ENCODE peak calls at places on chromosomes 3 and 15, in four cellular contexts. D, A, K and Y are unnamed samples.

GRCh38 chr15:96418146-96418545 is 87.6 kb downstream of the NR2F2 start:
- DNase-seq in D (no peak), K (no peak), A (no peak), Y (no peak)

GRCh38 chr3:118945834-118946233 is 88.8 kb downstream of the IGSF11 start:
- DNase-seq in A (no peak), K (no peak), D (no peak), Y (no peak)

GRCh38 chr15:29424118-29424517 is 154.5 kb upstream of the NSMCE3 start:
- DNase-seq in D (no peak), A (no peak), K (peak), Y (peak)

GRCh38 chr3:172869356-172869755 is 118.8 kb downstream of the ECT2 start:
- DNase-seq in A (no peak), D (peak), K (no peak), Y (no peak)

GRCh38 chr15:86125775-86126174 is 46.1 kb downstream of the AGBL1 start:
- DNase-seq in A (no peak), D (no peak), K (no peak), Y (no peak)

GRCh38 chr15:100043069-100043641 is 298.6 kb downstream of the ADAMTS17 start:
- DNase-seq in K (no peak), A (no peak), D (peak), Y (peak)

GRCh38 chr3:195073866-195074860 is 196.8 kb downstream of the XXYLT1 start:
- DNase-seq in D (no peak), A (no peak), K (no peak), Y (no peak)

GRCh38 chr15:26891448-26891881 is 24.6 kb downstream of the GABRA5 start:
- DNase-seq in A (peak), D (peak), K (peak), Y (peak)

GRCh38 chr3:14363379-14363778 is 39.0 kb upstream of the SLC6A6 start:
- DNase-seq in A (no peak), K (no peak), D (no peak), Y (no peak)

GRCh38 chr15:66802087-66803001 is 100.3 kb downstream of the SMAD6 start:
- DNase-seq in K (no peak), D (peak), A (no peak), Y (no peak)

GRCh38 chr3:182713743-182714517 is 79.4 kb upstream of the ATP11B start:
- DNase-seq in D (peak), A (no peak), K (no peak), Y (peak)

GRCh38 chr15:48631191-48631770 is 14.2 kb downstream of the FBN1 start:
- DNase-seq in A (no peak), D (peak), K (peak), Y (no peak)

GRCh38 chr3:45010718-45011355 is 15.3 kb upstream of the CLEC3B start:
- DNase-seq in K (no peak), D (peak), A (no peak), Y (no peak)

GRCh38 chr15:74983725-74984231 is 11.6 kb upstream of the SCAMP5 start:
- DNase-seq in A (peak), K (peak), D (peak), Y (no peak)

GRCh38 chr15:27017168-27017809 is 46.3 kb downstream of the GABRG3 start:
- DNase-seq in D (peak), A (peak), K (peak), Y (peak)

GRCh38 chr15:80564056-80564455 is 131.1 kb upstream of the ABHD17C start:
- DNase-seq in K (no peak), D (no peak), A (no peak), Y (no peak)

GRCh38 chr3:15520185-15520584 is 1.3 kb downstream of the COLQ start:
- DNase-seq in D (no peak), A (no peak), K (peak), Y (no peak)

GRCh38 chr15:31486906-31487695 is 160.5 kb downstream of the KLF13 start:
- DNase-seq in D (no peak), K (no peak), A (no peak), Y (no peak)

GRCh38 chr15:25905140-25905539 is 42.0 kb upstream of the ATP10A start:
- DNase-seq in D (peak), K (peak), A (no peak), Y (no peak)

GRCh38 chr3:183884097-183884436 is 613 bp downstream of the PARL start:
- DNase-seq in D (no peak), A (no peak), K (no peak), Y (no peak)

GRCh38 chr15:101795455-101795854 is 7.9 kb upstream of the OR4F6 start:
- DNase-seq in A (no peak), D (peak), K (no peak), Y (no peak)

GRCh38 chr15:42175671-42176070 is 19.2 kb upstream of the PLA2G4F start:
- DNase-seq in A (no peak), K (no peak), D (no peak), Y (no peak)

GRCh38 chr15:58139631-58140522 is 1.7 kb downstream of the AQP9 start:
- DNase-seq in D (peak), K (no peak), A (no peak), Y (no peak)

GRCh38 chr15:41483115-41483514 is 10.6 kb upstream of the ITPKA start:
- DNase-seq in K (peak), A (peak), D (no peak), Y (no peak)

GRCh38 chr15:33894193-33894592 is 74.1 kb upstream of the CHRM5 start:
- DNase-seq in K (no peak), A (no peak), D (no peak), Y (no peak)

GRCh38 chr3:49536875-49537533 is 17.3 kb upstream of the BSN start:
- DNase-seq in K (no peak), A (no peak), D (no peak), Y (no peak)

GRCh38 chr15:59997070-59997701 is 6.9 kb upstream of the FOXB1 start:
- DNase-seq in D (no peak), A (no peak), K (peak), Y (peak)

GRCh38 chr15:91070872-91071271 is 29.2 kb upstream of the SV2B start:
- DNase-seq in D (no peak), K (no peak), A (no peak), Y (no peak)

GRCh38 chr15:65287515-65287845 is 797 bp upstream of the PARP16 start:
- DNase-seq in A (no peak), K (no peak), D (no peak), Y (no peak)

GRCh38 chr3:112302061-112302830 is 8.2 kb upstream of the SLC9C1 start:
- DNase-seq in K (no peak), A (no peak), D (no peak), Y (no peak)

GRCh38 chr3:162295323-162295983 is 798.8 kb downstream of the OTOL1 start:
- DNase-seq in D (peak), K (no peak), A (no peak), Y (no peak)

GRCh38 chr15:91670108-91670507 is 183.4 kb upstream of the SLCO3A1 start:
- DNase-seq in K (no peak), D (no peak), A (no peak), Y (no peak)